ENCODE peak calls at places on chromosomes 5 and 9, in nine cellular contexts. B is osteocyte; D is dorsolateral prefrontal cortex; F is CD8-positive, alpha-beta T cell; W is tibial artery; V is neural progenitor cell; I is colonic mucosa; M is psoas muscle; L is uterus. K is an unnamed sample.

GRCh38 chr9:115164511-115164974 is 46.6 kb upstream of the TNC start:
- DNase-seq in M (peak; percentile 15), L (no peak), D (peak; percentile 72), I (no peak), F (no peak), W (no peak), B (no peak), V (peak; percentile 10), K (no peak)

GRCh38 chr5:143826909-143827514 is 15.1 kb downstream of the HMHB1 start:
- DNase-seq in M (no peak), F (no peak), V (no peak), B (no peak), D (no peak), W (no peak), L (no peak), I (no peak), K (no peak)

GRCh38 chr5:59840200-59840601 is 53.3 kb downstream of the PDE4D start:
- DNase-seq in F (no peak), L (no peak), M (no peak), W (no peak), D (no peak), V (no peak), B (no peak), I (no peak), K (no peak)

GRCh38 chr5:91225848-91226686 is 157.1 kb downstream of the ARRDC3 start:
- DNase-seq in D (no peak), B (no peak), W (no peak), L (no peak), M (no peak), F (peak; percentile 70), I (peak; percentile 58), V (peak; percentile 61), K (no peak)

GRCh38 chr5:157354825-157355224 is 88.9 kb downstream of the CYFIP2 start:
- DNase-seq in D (no peak), M (no peak), W (no peak), B (no peak), L (no peak), V (peak; percentile 54), I (no peak), F (no peak), K (no peak)

GRCh38 chr5:135332519-135333150 is 66.4 kb downstream of the MACROH2A1 start:
- DNase-seq in L (no peak), V (peak; percentile 70), D (no peak), M (no peak), W (no peak), I (no peak), B (no peak), F (no peak), K (no peak)

GRCh38 chr9:2307480-2307879 is 292.3 kb downstream of the SMARCA2 start:
- DNase-seq in I (no peak), V (no peak), M (no peak), L (no peak), B (no peak), W (no peak), D (no peak), F (no peak), K (no peak)

GRCh38 chr5:95866431-95867063 is 44.0 kb upstream of the GLRX start:
- DNase-seq in V (no peak), W (no peak), D (no peak), F (no peak), I (no peak), B (no peak), L (no peak), M (no peak), K (no peak)

GRCh38 chr9:36470891-36471290 is 70.8 kb upstream of the RNF38 start:
- DNase-seq in M (peak; percentile 57), V (no peak), L (peak; percentile 40), D (no peak), W (peak; percentile 66), B (no peak), F (peak; percentile 65), I (peak; percentile 65), K (no peak)

GRCh38 chr5:143213851-143214363 is 189.6 kb downstream of the NR3C1 start:
- DNase-seq in F (no peak), B (no peak), V (no peak), I (no peak), M (no peak), L (no peak), D (no peak), W (no peak), K (no peak)

GRCh38 chr9:68551191-68551590 is 10.5 kb upstream of the TMEM252 start:
- DNase-seq in I (peak; percentile 78), B (no peak), D (no peak), M (no peak), V (no peak), L (no peak), W (no peak), F (no peak), K (no peak)

GRCh38 chr5:177372534-177372896 is 11.7 kb upstream of the SLC34A1 start:
- DNase-seq in W (no peak), F (no peak), B (no peak), D (no peak), L (no peak), I (no peak), M (no peak), V (no peak), K (no peak)

GRCh38 chr9:37390759-37391158 is 31.7 kb upstream of the GRHPR start:
- DNase-seq in I (peak; percentile 63), F (peak; percentile 22), L (no peak), D (no peak), V (peak; percentile 68), B (no peak), M (no peak), W (no peak), K (no peak)

GRCh38 chr5:35345222-35345621 is 114.9 kb upstream of the PRLR start:
- DNase-seq in F (no peak), L (no peak), W (no peak), I (no peak), B (no peak), M (no peak), D (no peak), V (no peak), K (no peak)

GRCh38 chr5:67272453-67273130 is 76.0 kb upstream of the CD180 start:
- DNase-seq in L (no peak), I (no peak), D (no peak), W (no peak), B (no peak), F (no peak), V (no peak), M (peak; percentile 35), K (no peak)

DNA sequence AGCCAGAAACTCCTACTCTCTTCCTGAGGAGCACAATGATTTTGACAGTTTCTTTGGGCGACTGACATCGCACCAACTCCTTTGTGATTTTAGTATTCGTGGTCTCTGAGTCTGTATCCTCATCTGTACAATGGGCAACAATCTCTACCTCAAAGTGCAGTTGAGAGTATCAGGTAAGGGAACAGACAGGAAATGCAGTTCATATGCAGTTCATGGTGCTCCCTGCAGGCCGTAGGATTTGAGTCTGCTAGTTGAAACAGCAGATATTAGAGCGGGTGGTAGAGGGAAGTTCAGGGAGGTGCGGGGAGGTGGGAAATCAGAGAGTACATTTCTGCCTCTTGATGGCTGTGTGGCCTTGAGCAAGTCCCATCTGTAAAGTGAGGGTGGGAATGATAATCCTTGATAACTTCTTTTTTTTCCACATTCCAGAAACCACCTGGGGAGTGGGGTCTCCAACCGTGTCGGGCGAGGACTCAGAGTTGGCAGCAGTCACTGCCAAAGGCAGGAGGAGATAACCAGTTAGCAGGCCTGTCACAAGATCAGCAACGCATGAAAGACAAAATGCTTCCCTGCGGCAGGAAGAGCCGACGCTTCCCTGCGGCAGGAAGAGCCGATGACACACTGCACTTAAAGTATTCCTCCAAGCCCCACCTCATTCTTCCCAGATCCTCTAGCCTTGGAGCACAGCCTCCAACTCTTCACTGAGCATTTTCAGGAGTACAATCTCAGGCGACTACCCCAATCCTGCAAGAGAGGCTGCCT is 6.0 kb upstream of the NEK6 start:
- DNase-seq in I (no peak), L (no peak), W (peak; percentile 33), F (no peak), V (no peak), M (no peak), B (no peak), D (no peak), K (no peak)
- TF ChIP-seq CTCF in I (no peak), L (no peak), W (no peak), F (no peak), V (no peak), M (no peak), B (no peak), D (no peak), K (no peak)

GRCh38 chr5:173932695-173933139 is 44.6 kb downstream of the CPEB4 start:
- DNase-seq in D (no peak), W (no peak), I (no peak), V (no peak), L (no peak), F (no peak), M (no peak), B (no peak), K (no peak)
- TF ChIP-seq CTCF in D (no peak), W (no peak), I (no peak), V (no peak), L (no peak), F (no peak), M (no peak), B (no peak), K (no peak)

DNA sequence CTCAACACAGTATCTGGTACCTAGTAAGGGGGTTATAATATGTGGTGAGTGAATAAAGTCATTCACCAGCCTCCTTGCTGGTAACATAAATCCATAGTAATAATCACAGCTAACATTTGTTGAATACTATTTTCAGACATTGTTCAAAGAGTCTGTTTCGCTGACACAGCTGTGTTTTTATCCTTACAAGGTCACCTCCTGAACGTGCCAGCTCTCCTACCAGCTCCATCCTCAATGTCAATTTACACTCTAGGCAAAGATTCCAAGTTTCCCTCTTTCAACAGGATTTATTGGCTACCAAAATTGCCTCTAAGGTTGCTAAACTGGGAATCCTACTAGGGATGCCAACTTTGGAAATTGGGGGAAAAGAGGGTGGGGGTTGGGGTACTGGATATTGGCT is 30.7 kb upstream of the SMC5 start:
- DNase-seq in V (no peak), B (no peak), D (no peak), M (no peak), W (no peak), F (no peak), I (no peak), L (no peak), K (no peak)
- TF ChIP-seq CTCF in V (no peak), B (no peak), D (no peak), M (no peak), W (no peak), F (no peak), I (no peak), L (no peak), K (no peak)

DNA sequence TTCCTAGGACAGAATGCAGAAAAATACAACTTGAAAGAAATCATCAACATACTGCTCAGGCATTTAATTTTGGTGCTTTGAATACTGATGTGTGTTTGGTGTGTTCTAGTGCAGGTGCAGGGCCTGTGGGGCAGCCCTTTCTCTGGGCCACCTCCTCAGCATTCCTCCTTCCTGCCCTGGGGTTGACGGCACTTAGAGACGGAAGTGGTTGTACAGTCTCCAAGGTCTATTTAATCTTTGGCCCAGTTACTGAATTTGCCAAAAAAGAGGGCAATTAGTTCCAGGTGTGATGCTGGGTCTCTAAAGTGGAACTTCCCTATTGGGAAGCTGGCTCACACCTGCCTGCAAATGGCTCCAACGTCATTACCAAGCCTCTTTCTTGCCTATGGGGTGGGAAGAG is 269.0 kb downstream of the SH3GL2 start:
- DNase-seq in M (no peak), V (no peak), F (no peak), I (no peak), W (no peak), D (no peak), L (no peak), B (no peak), K (no peak)
- TF ChIP-seq CTCF in M (no peak), V (no peak), F (no peak), I (no peak), W (no peak), D (no peak), L (no peak), B (no peak), K (no peak)

GRCh38 chr5:71922584-71923106 is 184.6 kb upstream of the MAP1B start:
- DNase-seq in F (no peak), B (no peak), L (no peak), V (no peak), W (no peak), M (no peak), D (no peak), I (no peak), K (no peak)
- TF ChIP-seq CTCF in F (no peak), B (no peak), L (no peak), V (no peak), W (no peak), M (no peak), D (no peak), I (no peak), K (no peak)